ENCODE peak calls at places on chromosomes 11 and 22, in four cellular contexts. H is right lobe of liver, E is ascending aorta, Q is lower lobe of right lung. S is an unnamed sample. For H3K9me3, the result is how much of the 10 kb centered on the place peaks cover.

GRCh38 chr11:46554205-46555162 is 39.3 kb downstream of the AMBRA1 start:
- DNase-seq in H (no peak), Q (no peak), E (no peak), S (no peak)

GRCh38 chr11:129614256-129614944 is 201.2 kb upstream of the TMEM45B start:
- DNase-seq in H (no peak), E (no peak), Q (peak), S (no peak)

GRCh38 chr11:7576671-7577225 is 62.9 kb downstream of the PPFIBP2 start:
- DNase-seq in H (no peak), E (peak), Q (no peak), S (peak)

GRCh38 chr11:132058211-132058772 is 687.9 kb downstream of the NTM start:
- DNase-seq in Q (no peak), E (peak), H (no peak), S (no peak)

GRCh38 chr11:74541466-74541865 is 47.9 kb upstream of the LIPT2 start:
- DNase-seq in H (no peak), E (no peak), Q (no peak), S (no peak)

GRCh38 chr11:121589946-121590537 is 137.3 kb upstream of the SORL1-AS1 start:
- DNase-seq in Q (no peak), H (no peak), E (no peak), S (no peak)

GRCh38 chr11:18578975-18579598 is 9.4 kb downstream of the UEVLD start:
- DNase-seq in Q (no peak), H (no peak), E (no peak), S (no peak)

GRCh38 chr11:45237666-45238348 is 48.3 kb downstream of the SYT13 start:
- DNase-seq in E (peak), H (no peak), Q (no peak), S (no peak)

GRCh38 chr22:30373331-30374325 is 13.6 kb downstream of the RNF215 start:
- DNase-seq in Q (no peak), H (no peak), E (no peak), S (no peak)

GRCh38 chr11:77163271-77163670 is 35.2 kb downstream of the MYO7A start:
- DNase-seq in E (no peak), H (no peak), Q (no peak), S (no peak)

GRCh38 chr11:123238297-123238696 is 43.2 kb upstream of the CLMP start:
- DNase-seq in E (peak), Q (no peak), H (no peak), S (no peak)

GRCh38 chr11:97349201-97349600 is 959.4 kb downstream of the JRKL start:
- DNase-seq in E (no peak), Q (no peak), H (no peak), S (no peak)
- H3K9me3 ChIP-seq in E (under half), Q (under half), H (under half), S (under half)

GRCh38 chr11:57679396-57679795 is 11.5 kb downstream of the ZDHHC5 start:
- DNase-seq in H (no peak), Q (no peak), E (no peak), S (no peak)
- H3K9me3 ChIP-seq in H (under half), Q (under half), E (under half), S (under half)

GRCh38 chr22:49192857-49193250 is 634.8 kb downstream of the BRD1 start:
- DNase-seq in H (no peak), E (no peak), Q (no peak), S (no peak)
- H3K9me3 ChIP-seq in H (under half), E (under half), Q (under half), S (under half)

DNA sequence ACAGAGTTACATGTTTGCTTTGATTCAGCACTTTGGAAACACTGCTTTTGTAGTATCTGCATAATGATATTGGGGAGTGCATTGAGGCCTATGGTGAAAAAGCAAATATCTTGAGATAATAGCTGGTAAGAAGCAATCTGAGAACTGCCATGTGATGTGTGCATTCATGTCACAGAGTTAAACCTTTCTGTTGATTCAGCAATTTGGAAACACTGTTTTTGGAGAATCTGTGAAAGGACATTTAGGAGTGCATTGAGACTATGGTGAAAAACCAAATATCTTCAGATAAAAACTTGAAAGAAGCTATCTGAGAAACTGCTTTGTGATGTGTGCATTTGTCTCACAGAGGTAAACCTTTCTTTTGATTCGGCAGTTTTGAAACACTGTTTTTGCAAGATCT is 346.8 kb downstream of the OR4C45 start:
- DNase-seq in E (no peak), Q (no peak), H (no peak), S (no peak)
- H3K9me3 ChIP-seq in E (half or more), Q (half or more), H (under half), S (under half)

DNA sequence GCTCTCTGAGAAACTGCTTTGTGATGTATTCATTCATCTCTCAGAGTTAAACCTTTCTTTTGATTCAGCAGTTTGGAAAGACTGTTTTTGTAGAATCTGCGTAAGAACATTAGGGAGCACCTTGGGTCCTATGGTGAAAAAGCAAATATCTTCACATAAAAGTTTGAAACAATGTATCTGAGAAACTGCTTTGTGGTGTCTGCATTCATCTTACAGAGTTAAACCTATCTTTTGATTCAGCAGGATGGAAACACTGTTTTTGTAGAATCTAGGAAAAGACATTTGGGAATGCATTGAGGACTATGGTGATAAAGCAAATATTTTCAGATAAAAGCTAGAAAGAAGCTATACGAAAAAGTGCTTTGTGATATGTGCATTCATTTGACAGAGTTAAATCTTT is 361.3 kb downstream of the OR4C45 start:
- DNase-seq in Q (no peak), E (no peak), H (no peak), S (no peak)
- H3K9me3 ChIP-seq in Q (half or more), E (half or more), H (under half), S (under half)

DNA sequence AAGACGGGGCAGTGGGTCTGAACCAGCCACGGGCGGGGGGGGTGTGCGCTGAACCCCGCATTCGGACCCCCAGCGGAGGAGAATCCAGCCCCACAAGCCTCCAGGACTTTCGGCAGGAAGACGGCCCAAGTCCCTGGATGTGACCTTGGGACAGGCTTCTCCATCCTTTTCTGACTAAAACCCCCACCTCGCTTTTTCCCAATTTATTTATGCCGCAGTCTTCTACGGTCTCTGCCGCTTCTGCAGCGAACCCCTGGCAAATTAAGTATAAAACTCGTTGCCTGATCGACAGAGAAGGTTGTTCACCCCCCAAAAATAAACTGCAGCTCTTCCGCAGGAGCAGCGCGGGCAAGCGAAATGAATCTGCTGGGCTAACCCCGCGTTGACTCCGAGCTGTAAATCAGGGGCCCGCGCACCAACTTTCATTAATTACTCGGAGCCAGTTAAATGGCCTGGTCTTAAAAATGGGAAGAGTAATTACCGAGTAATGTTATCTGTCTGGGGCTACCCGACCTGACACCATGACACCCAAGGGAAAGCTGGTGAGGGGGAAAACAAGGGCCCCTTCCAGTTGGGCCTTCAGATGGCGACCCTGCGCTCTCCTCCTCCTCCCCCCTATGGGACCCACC is 6.6 kb downstream of the WT1 start:
- DNase-seq in Q (no peak), E (no peak), H (no peak), S (no peak)
- H3K9me3 ChIP-seq in Q (under half), E (under half), H (under half), S (under half)